ENCODE peak calls at places on chromosome 14, in ten cellular contexts. I is cardiac muscle cell; A is IMR-90; N is PC-3; V is PC-9; G is fibroblast of lung; K is GM23248; Q is A549; S is CD8-positive, alpha-beta T cell; F is tibial nerve. J is an unnamed sample. For H3K9me3, the result is how much of the 10 kb centered on the place peaks cover.

GRCh38 chr14:50452979-50453705 is 56.5 kb upstream of the CDKL1 start:
- DNase-seq in G (peak), V (no peak), K (peak), N (peak), A (peak), Q (no peak), I (no peak), S (no peak), F (no peak), J (no peak)

GRCh38 chr14:61581955-61582615 is 113.2 kb upstream of the HIF1A start:
- DNase-seq in V (no peak), A (no peak), N (no peak), Q (no peak), F (no peak), G (no peak), I (no peak), K (peak), S (no peak), J (no peak)

GRCh38 chr14:99522457-99522891 is 41.3 kb downstream of the CCNK start:
- DNase-seq in K (peak), N (peak), G (peak), F (no peak), V (no peak), Q (peak), I (no peak), S (no peak), A (peak), J (no peak)

GRCh38 chr14:41505491-41505890 is 101.2 kb upstream of the LRFN5 start:
- DNase-seq in N (no peak), I (no peak), F (no peak), Q (no peak), V (no peak), G (no peak), K (no peak), S (no peak), A (no peak), J (no peak)

GRCh38 chr14:52219488-52220084 is 47.9 kb upstream of the PTGDR start:
- DNase-seq in S (no peak), F (no peak), N (no peak), V (no peak), K (peak), I (no peak), Q (no peak), G (no peak), A (no peak), J (no peak)

GRCh38 chr14:78327426-78328210 is 157.4 kb downstream of the NRXN3 start:
- DNase-seq in F (no peak), V (no peak), K (no peak), N (no peak), S (no peak), A (no peak), G (no peak), Q (no peak), I (no peak), J (no peak)

GRCh38 chr14:90678420-90678819 is 137.8 kb downstream of the TTC7B start:
- DNase-seq in I (no peak), K (peak), F (no peak), Q (no peak), N (no peak), S (no peak), A (peak), V (no peak), G (peak), J (no peak)

GRCh38 chr14:65824978-65825299 is 412.4 kb downstream of the FUT8 start:
- DNase-seq in A (no peak), S (no peak), F (no peak), G (no peak), K (no peak), I (no peak), Q (no peak), N (no peak), V (no peak), J (no peak)

GRCh38 chr14:92582706-92583452 is 69.3 kb downstream of the RIN3 start:
- DNase-seq in G (no peak), K (no peak), A (no peak), F (no peak), Q (no peak), V (no peak), S (no peak), I (no peak), N (no peak), J (no peak)

GRCh38 chr14:52527052-52527451 is 25.3 kb downstream of the TXNDC16 start:
- DNase-seq in N (no peak), S (no peak), A (no peak), V (no peak), K (no peak), I (no peak), F (no peak), G (no peak), Q (no peak), J (no peak)

GRCh38 chr14:93114713-93115068 is 1.0 kb downstream of the ITPK1 start:
- DNase-seq in K (no peak), Q (no peak), I (peak), A (no peak), N (no peak), F (no peak), V (no peak), G (no peak), S (no peak), J (no peak)

GRCh38 chr14:75861161-75861621 is 120.6 kb downstream of the TGFB3 start:
- DNase-seq in V (no peak), F (no peak), S (no peak), I (no peak), N (peak), G (peak), A (peak), K (peak), Q (peak), J (no peak)

GRCh38 chr14:61468063-61468825 is 146.9 kb downstream of the PRKCH start:
- DNase-seq in I (no peak), S (no peak), N (no peak), A (no peak), Q (no peak), K (no peak), F (no peak), G (no peak), V (no peak), J (no peak)

GRCh38 chr14:49194067-49194466 is 392.1 kb downstream of the RPS29 start:
- DNase-seq in F (no peak), V (no peak), S (no peak), Q (no peak), A (no peak), I (no peak), N (no peak), K (no peak), G (no peak), J (no peak)

GRCh38 chr14:90438841-90439240 is 42.0 kb downstream of the CALM1 start:
- DNase-seq in A (no peak), S (no peak), G (no peak), K (no peak), N (peak), F (no peak), Q (no peak), I (no peak), V (no peak), J (no peak)

GRCh38 chr14:31297112-31297511 is 89.5 kb upstream of the HECTD1 start:
- DNase-seq in F (no peak), I (no peak), A (no peak), G (no peak), K (no peak), S (no peak), Q (no peak), N (no peak), V (no peak), J (no peak)

GRCh38 chr14:31270196-31270772 is 62.7 kb upstream of the HECTD1 start:
- DNase-seq in F (no peak), N (no peak), I (no peak), A (no peak), Q (peak), K (peak), S (no peak), G (no peak), V (no peak), J (no peak)

GRCh38 chr14:76195003-76195402 is 43.3 kb downstream of the GPATCH2L start:
- DNase-seq in F (no peak), K (no peak), I (no peak), Q (no peak), A (no peak), G (no peak), V (no peak), N (no peak), S (no peak), J (no peak)

GRCh38 chr14:95765016-95765415 is 51.1 kb upstream of the TCL1A start:
- DNase-seq in G (no peak), V (no peak), S (no peak), Q (no peak), I (no peak), A (no peak), N (no peak), K (no peak), F (no peak), J (no peak)

GRCh38 chr14:68359862-68360552 is 432.9 kb downstream of the ZFP36L1 start:
- DNase-seq in F (peak), Q (peak), K (peak), V (peak), G (peak), I (peak), N (peak), S (no peak), A (no peak), J (no peak)

GRCh38 chr14:92458136-92458958 is 55.2 kb upstream of the RIN3 start:
- DNase-seq in K (no peak), S (no peak), I (no peak), V (no peak), F (no peak), G (no peak), Q (no peak), N (no peak), A (no peak), J (no peak)

GRCh38 chr14:102584871-102585869 is 7.3 kb upstream of the RCOR1 start:
- DNase-seq in A (no peak), K (no peak), I (peak), G (no peak), S (no peak), F (no peak), Q (peak), N (peak), V (peak), J (no peak)

GRCh38 chr14:74905595-74906142 is 17.4 kb downstream of the RPS6KL1 start:
- DNase-seq in N (peak), I (peak), F (peak), G (peak), S (peak), A (peak), Q (peak), K (peak), V (peak), J (peak)

GRCh38 chr14:73143003-73143402 is 6.7 kb downstream of the PSEN1 start:
- DNase-seq in Q (no peak), A (no peak), G (no peak), K (no peak), S (no peak), N (no peak), V (no peak), F (no peak), I (no peak), J (no peak)

GRCh38 chr14:22478670-22479069 is 110.4 kb downstream of the DAD1 start:
- DNase-seq in Q (no peak), I (no peak), K (no peak), F (no peak), A (no peak), G (peak), S (no peak), N (no peak), V (no peak), J (no peak)

GRCh38 chr14:91858536-91859275 is 8.6 kb downstream of the TC2N start:
- DNase-seq in V (peak), G (peak), A (peak), F (no peak), I (no peak), K (peak), N (peak), S (no peak), Q (peak), J (no peak)

GRCh38 chr14:58243790-58244555 is 670 bp upstream of the PSMA3 start:
- DNase-seq in S (no peak), I (peak), F (no peak), V (no peak), K (peak), G (no peak), N (peak), Q (peak), A (no peak), J (no peak)

GRCh38 chr14:41636492-41637392 is 30.1 kb downstream of the LRFN5 start:
- DNase-seq in S (no peak), F (no peak), N (peak), A (peak), V (no peak), K (peak), G (no peak), Q (peak), I (no peak), J (no peak)

GRCh38 chr14:103104654-103105511 is 10.4 kb downstream of the EXOC3L4 start:
- DNase-seq in V (peak), I (peak), N (peak), Q (peak), F (peak), S (peak), G (peak), A (peak), K (peak), J (peak)

GRCh38 chr14:20631023-20631820 is 10.3 kb downstream of the OR6S1 start:
- DNase-seq in S (peak), V (peak), F (no peak), A (peak), G (peak), Q (peak), K (peak), I (peak), N (peak), J (no peak)

GRCh38 chr14:45787167-45787566 is 534.2 kb upstream of the MIS18BP1 start:
- DNase-seq in A (no peak), G (no peak), I (no peak), K (no peak), F (no peak), N (no peak), S (no peak), Q (no peak), V (no peak), J (no peak)
- H3K9me3 ChIP-seq in A (under half), G (under half), I (under half), K (under half), F (half or more), N (under half), S (under half), Q (under half), V (under half), J (under half)

DNA sequence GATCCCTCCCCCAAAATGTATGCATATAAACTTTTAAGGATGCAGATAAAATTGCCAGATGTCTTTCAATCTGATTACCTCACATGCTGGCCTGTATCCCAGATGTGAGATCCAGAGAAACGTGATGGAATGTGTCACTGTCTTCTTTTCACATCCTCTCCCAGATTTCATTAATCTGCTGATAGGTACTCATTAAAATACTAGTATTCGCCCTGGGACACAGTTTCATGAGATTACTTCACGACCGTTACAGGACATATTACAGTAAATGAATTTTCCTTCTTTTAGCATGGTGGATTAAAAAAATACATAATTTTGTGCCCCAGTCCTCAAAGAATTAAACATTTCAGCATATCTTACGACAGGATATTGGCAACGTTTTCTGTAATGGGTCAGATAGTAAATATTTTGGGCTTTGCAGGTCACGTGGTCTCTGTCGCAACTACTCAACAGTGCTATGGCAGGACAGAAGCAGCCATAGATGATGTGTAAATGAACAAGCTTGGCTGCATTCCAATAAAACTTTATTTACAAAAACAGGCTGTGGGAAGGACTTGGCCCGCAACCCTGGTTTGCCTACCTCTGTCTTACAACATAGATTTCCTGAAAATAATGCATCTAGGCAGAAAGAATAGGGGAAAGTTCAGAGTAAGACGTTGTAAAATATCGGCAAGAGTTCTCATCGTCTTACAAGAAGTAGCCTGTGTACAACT is 156.0 kb upstream of the DIO3 start:
- DNase-seq in K (peak), I (no peak), Q (peak), A (peak), F (no peak), S (no peak), V (no peak), G (peak), N (peak), J (no peak)
- H3K27ac ChIP-seq in K (no peak), I (no peak), Q (no peak), A (no peak), F (no peak), S (no peak), V (peak), G (no peak), N (no peak), J (no peak)

DNA sequence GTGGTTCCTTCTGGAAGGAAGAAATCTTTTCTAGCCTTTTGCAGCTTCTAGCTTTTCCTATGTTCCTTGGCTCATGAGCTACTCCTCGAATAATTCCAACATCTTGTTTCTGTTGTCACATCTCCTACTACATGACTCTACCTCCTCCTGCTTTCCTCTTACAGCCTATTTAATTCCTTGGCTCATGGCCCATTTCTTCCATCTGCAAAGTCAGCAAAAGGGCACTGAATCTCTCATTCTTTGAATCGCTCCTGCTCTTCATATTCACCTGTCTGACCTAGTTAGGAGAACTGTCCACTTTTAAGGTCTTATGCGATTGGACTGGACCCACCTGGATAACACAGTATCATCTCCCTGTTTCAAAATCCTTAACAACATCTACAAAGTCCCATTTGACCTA is 15.8 kb downstream of the PRKD1 start:
- DNase-seq in I (no peak), K (no peak), V (no peak), Q (no peak), N (no peak), G (no peak), F (no peak), S (no peak), A (no peak), J (no peak)
- H3K4me3 ChIP-seq in I (no peak), K (no peak), V (no peak), Q (no peak), N (no peak), G (no peak), F (no peak), S (no peak), A (no peak), J (no peak)

GRCh38 chr14:32947081-32947480 is 8.4 kb downstream of the NPAS3 start:
- DNase-seq in Q (no peak), G (no peak), A (no peak), N (no peak), I (no peak), S (no peak), F (no peak), K (no peak), V (no peak), J (no peak)

GRCh38 chr14:32947792-32948191 is 9.1 kb downstream of the NPAS3 start:
- DNase-seq in G (no peak), S (no peak), V (no peak), Q (no peak), I (no peak), F (no peak), A (no peak), K (no peak), N (no peak), J (no peak)

GRCh38 chr14:32950584-32950983 is 11.9 kb downstream of the NPAS3 start:
- DNase-seq in K (peak), N (peak), F (no peak), Q (no peak), I (no peak), S (no peak), A (no peak), V (no peak), G (no peak), J (no peak)
- H3K9me3 ChIP-seq in K (under half), N (under half), F (under half), Q (under half), I (under half), S (under half), A (under half), V (under half), G (under half), J (under half)

GRCh38 chr14:94602722-94603121 is 9.5 kb upstream of the SERPINA3 start:
- DNase-seq in F (no peak), N (no peak), G (no peak), V (no peak), K (no peak), Q (no peak), A (no peak), I (no peak), S (no peak), J (no peak)
- H3K27ac ChIP-seq in F (peak), N (no peak), G (no peak), V (no peak), K (peak), Q (peak), A (no peak), I (no peak), S (no peak), J (no peak)

GRCh38 chr14:104865631-104866441 is 768 bp downstream of the CEP170B start:
- DNase-seq in V (peak), S (no peak), N (peak), Q (peak), A (peak), K (peak), G (peak), I (peak), F (peak), J (no peak)

GRCh38 chr14:104865069-104865630 is at the start of gene CEP170B:
- DNase-seq in S (no peak), I (peak), N (peak), V (peak), F (no peak), K (peak), A (peak), Q (peak), G (peak), J (peak)

GRCh38 chr14:104868060-104868740 is 3.1 kb downstream of the CEP170B start:
- DNase-seq in I (no peak), G (no peak), V (no peak), K (no peak), A (no peak), N (no peak), Q (no peak), S (no peak), F (no peak), J (no peak)

GRCh38 chr14:104867371-104868059 is 2.4 kb downstream of the CEP170B start:
- DNase-seq in N (no peak), K (peak), V (no peak), G (no peak), A (no peak), Q (no peak), I (no peak), S (no peak), F (no peak), J (no peak)

DNA sequence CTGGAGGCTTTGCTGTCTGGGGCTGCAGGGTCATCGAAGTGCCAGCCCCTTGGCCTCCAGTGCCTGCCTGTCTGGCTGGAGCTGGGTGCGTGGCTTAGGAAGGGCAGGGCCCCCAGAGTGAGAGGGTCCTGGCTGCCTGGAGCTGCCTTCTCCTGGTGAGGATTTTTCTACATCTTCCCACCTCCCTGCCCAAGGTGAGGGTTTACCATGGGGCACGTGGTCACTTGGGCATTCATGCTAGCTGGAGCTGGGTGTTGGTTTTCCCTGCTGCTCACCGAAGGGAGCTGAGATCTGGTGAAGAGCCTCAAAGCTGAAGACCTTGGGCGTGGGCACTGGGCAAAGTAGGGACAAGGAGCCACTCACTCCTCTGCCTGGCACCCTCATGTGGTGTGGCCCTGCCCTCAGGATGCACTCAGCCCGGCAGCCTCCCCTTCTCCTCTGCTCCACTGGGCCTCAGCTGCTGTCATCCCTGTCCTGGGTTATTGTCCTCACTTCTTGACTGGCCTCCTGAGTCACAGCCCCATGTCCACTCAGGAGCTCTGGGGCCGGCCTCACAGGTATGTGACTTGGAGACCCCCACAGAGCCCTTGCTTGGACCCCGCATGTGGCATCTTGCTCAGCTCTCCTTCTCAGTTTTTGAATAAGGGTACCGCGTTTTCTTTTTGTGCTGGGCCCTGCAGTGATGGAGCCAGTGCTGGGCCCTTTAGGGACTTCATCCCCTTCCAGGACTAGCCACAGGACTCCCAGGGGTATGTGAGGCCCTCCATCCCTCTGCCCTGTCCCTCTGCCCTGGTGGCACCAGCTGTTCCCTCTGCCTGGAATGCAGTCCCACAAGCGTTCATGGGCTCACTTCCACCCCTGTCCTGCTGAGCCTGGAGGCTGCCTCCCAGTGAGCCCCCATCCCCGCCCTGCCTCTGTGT is 1.6 kb downstream of the CEP170B start:
- DNase-seq in K (peak), Q (no peak), V (no peak), A (no peak), F (no peak), I (no peak), S (no peak), G (no peak), N (no peak), J (no peak)
- H3K4me3 ChIP-seq in K (peak), Q (peak), V (peak), A (peak), F (peak), I (peak), S (no peak), G (peak), N (peak), J (no peak)

GRCh38 chr14:106060576-106060975 is 534.2 kb downstream of the TMEM121 start:
- DNase-seq in F (no peak), G (no peak), Q (no peak), K (no peak), S (no peak), V (no peak), A (no peak), I (no peak), N (no peak), J (no peak)
- H3K9me3 ChIP-seq in F (under half), G (under half), Q (under half), K (under half), S (under half), V (under half), A (under half), I (under half), N (under half), J (under half)